ENCODE peak calls at places on chromosome 6, in four cellular contexts. L is SK-N-SH; C is stimulated activated CD4-positive, alpha-beta T cell treated with anti-CD3 and anti-CD28 coated beads, Interleukin-1b, Interleukin-23, amount 100 ng/mL, for 24 hours; M is GM19239. G is an unnamed sample.

GRCh38 chr6:10184408-10185187 is 230.3 kb downstream of the TFAP2A start:
- DNase-seq in L (no peak), C (no peak), M (no peak), G (no peak)

GRCh38 chr6:15341311-15341710 is 95.4 kb downstream of the JARID2 start:
- DNase-seq in L (no peak), C (no peak), M (no peak), G (no peak)

GRCh38 chr6:109242923-109243322 is 139.3 kb downstream of the CD164 start:
- DNase-seq in L (no peak), C (no peak), M (no peak), G (no peak)

GRCh38 chr6:126539022-126539421 is 199.1 kb downstream of the CENPW start:
- DNase-seq in L (no peak), C (no peak), M (no peak), G (no peak)

GRCh38 chr6:129932321-129932720 is 71.2 kb upstream of the TMEM244 start:
- DNase-seq in L (no peak), C (no peak), M (no peak), G (no peak)

GRCh38 chr6:25172819-25173218 is 106.4 kb upstream of the CARMIL1 start:
- DNase-seq in L (no peak), C (no peak), M (no peak), G (no peak)

GRCh38 chr6:79813854-79814477 is 133.4 kb downstream of the ELOVL4 start:
- DNase-seq in L (peak), C (peak), M (peak), G (no peak)

GRCh38 chr6:45422541-45423110 is 44.9 kb upstream of the SUPT3H start:
- DNase-seq in L (peak), C (no peak), M (no peak), G (no peak)

GRCh38 chr6:74087898-74088297 is 391.9 kb downstream of the CD109 start:
- DNase-seq in L (no peak), C (no peak), M (no peak), G (no peak)